ENCODE peak calls at places on chromosome 4, in four cellular contexts. Y, S, D and E are unnamed samples.

GRCh38 chr4:147829401-147830101 is 97.7 kb downstream of the ARHGAP10 start:
- DNase-seq in Y (no peak), S (no peak), D (no peak), E (no peak)

GRCh38 chr4:185672618-185673017 is 137.3 kb upstream of the PDLIM3 start:
- DNase-seq in S (no peak), Y (no peak), D (no peak), E (no peak)

GRCh38 chr4:120009731-120010130 is 56.9 kb downstream of the MAD2L1 start:
- DNase-seq in D (no peak), S (no peak), Y (no peak), E (no peak)

GRCh38 chr4:110669663-110670062 is 46.8 kb upstream of the PITX2 start:
- DNase-seq in D (no peak), S (no peak), Y (no peak), E (no peak)

GRCh38 chr4:174714393-174715211 is 114.4 kb downstream of the GLRA3 start:
- DNase-seq in S (peak), D (peak), Y (peak), E (no peak)

GRCh38 chr4:46196086-46196485 is 72.2 kb upstream of the GABRG1 start:
- DNase-seq in D (no peak), Y (no peak), S (peak), E (no peak)

GRCh38 chr4:105767579-105767978 is 59.0 kb downstream of the GSTCD start:
- DNase-seq in S (no peak), Y (no peak), D (no peak), E (no peak)

GRCh38 chr4:16642897-16643296 is 255.5 kb downstream of the LDB2 start:
- DNase-seq in Y (no peak), D (no peak), S (no peak), E (no peak)

GRCh38 chr4:3285558-3286334 is 7.1 kb upstream of the RGS12 start:
- DNase-seq in Y (peak), S (no peak), D (no peak), E (no peak)

GRCh38 chr4:48259748-48260147 is 9.9 kb downstream of the TEC start:
- DNase-seq in D (no peak), S (no peak), Y (no peak), E (no peak)

GRCh38 chr4:86256086-86256485 is 103.8 kb downstream of the MAPK10 start:
- DNase-seq in Y (no peak), S (no peak), D (no peak), E (no peak)

GRCh38 chr4:51835854-51836253 is 7.1 kb upstream of the DCUN1D4 start:
- DNase-seq in D (no peak), Y (no peak), S (no peak), E (no peak)

GRCh38 chr4:128332086-128332485 is 44.5 kb upstream of the PGRMC2 start:
- DNase-seq in D (no peak), S (no peak), Y (no peak), E (no peak)

GRCh38 chr4:40581254-40582140 is 48.2 kb downstream of the RBM47 start:
- DNase-seq in S (no peak), D (no peak), Y (peak), E (no peak)

GRCh38 chr4:169826634-169827187 is 69.0 kb upstream of the HPF1 start:
- DNase-seq in D (no peak), Y (no peak), S (no peak), E (no peak)